ENCODE peak calls at places on chromosomes 12 and 14, in seven cellular contexts. M, K, N, I, L, Z and C are unnamed samples.

GRCh38 chr12:109720152-109720855 is 6.7 kb downstream of the FAM222A start:
- DNase-seq in M (no peak), Z (no peak), K (no peak), L (no peak), I (no peak), N (peak; percentile 70), C (no peak)

GRCh38 chr14:104821971-104822608 is 21.2 kb downstream of the ZBTB42 start:
- DNase-seq in N (no peak), I (no peak), L (no peak), Z (no peak), M (no peak), K (no peak), C (no peak)

GRCh38 chr12:1644523-1645438 is 15.8 kb downstream of the WNT5B start:
- DNase-seq in I (no peak), Z (no peak), M (no peak), L (no peak), N (peak; percentile 88), K (no peak), C (no peak)

GRCh38 chr14:50318031-50318626 is 6.0 kb downstream of the DMAC2L start:
- DNase-seq in I (no peak), L (peak; percentile 27), Z (no peak), K (no peak), M (no peak), N (peak; percentile 47), C (no peak)

GRCh38 chr14:86884498-86884897 is 1108.5 kb downstream of the GALC start:
- DNase-seq in I (no peak), Z (no peak), M (no peak), N (no peak), K (no peak), L (no peak), C (no peak)

GRCh38 chr14:36807727-36808126 is 146.1 kb downstream of the PAX9 start:
- DNase-seq in M (no peak), L (no peak), K (no peak), I (no peak), Z (no peak), N (no peak), C (no peak)

GRCh38 chr12:11833174-11833895 is 183.9 kb downstream of the ETV6 start:
- DNase-seq in M (no peak), I (no peak), Z (no peak), N (no peak), K (no peak), L (no peak), C (no peak)

GRCh38 chr12:11827096-11827841 is 177.8 kb downstream of the ETV6 start:
- DNase-seq in K (no peak), Z (no peak), M (peak; percentile 11), L (no peak), N (no peak), I (no peak), C (no peak)

GRCh38 chr12:59972941-59973340 is 377.1 kb downstream of the SLC16A7 start:
- DNase-seq in Z (no peak), N (no peak), I (no peak), L (peak; percentile 12), K (no peak), M (no peak), C (no peak)

GRCh38 chr14:68214431-68214830 is 394.9 kb downstream of the RAD51B start:
- DNase-seq in N (no peak), I (no peak), M (no peak), Z (no peak), L (no peak), K (no peak), C (no peak)
- TF ChIP-seq POLR2AphosphoS5 in N (no peak), I (no peak), M (no peak), Z (no peak), L (no peak), K (no peak), C (no peak)

GRCh38 chr12:88579572-88579940 is 715 bp downstream of the KITLG start:
- DNase-seq in N (peak; percentile 66), I (no peak), L (no peak), M (no peak), Z (no peak), K (no peak), C (no peak)

GRCh38 chr12:88578821-88579518 is 1.3 kb downstream of the KITLG start:
- DNase-seq in K (no peak), L (peak; percentile 37), N (peak; percentile 72), I (no peak), Z (no peak), M (peak; percentile 6), C (no peak)

GRCh38 chr12:88577537-88577936 is 2.7 kb downstream of the KITLG start:
- DNase-seq in N (no peak), K (no peak), L (no peak), I (no peak), Z (no peak), M (no peak), C (no peak)

GRCh38 chr12:88578274-88578673 is 2.0 kb downstream of the KITLG start:
- DNase-seq in L (peak; percentile 29), Z (no peak), K (no peak), N (no peak), M (no peak), I (no peak), C (no peak)

DNA sequence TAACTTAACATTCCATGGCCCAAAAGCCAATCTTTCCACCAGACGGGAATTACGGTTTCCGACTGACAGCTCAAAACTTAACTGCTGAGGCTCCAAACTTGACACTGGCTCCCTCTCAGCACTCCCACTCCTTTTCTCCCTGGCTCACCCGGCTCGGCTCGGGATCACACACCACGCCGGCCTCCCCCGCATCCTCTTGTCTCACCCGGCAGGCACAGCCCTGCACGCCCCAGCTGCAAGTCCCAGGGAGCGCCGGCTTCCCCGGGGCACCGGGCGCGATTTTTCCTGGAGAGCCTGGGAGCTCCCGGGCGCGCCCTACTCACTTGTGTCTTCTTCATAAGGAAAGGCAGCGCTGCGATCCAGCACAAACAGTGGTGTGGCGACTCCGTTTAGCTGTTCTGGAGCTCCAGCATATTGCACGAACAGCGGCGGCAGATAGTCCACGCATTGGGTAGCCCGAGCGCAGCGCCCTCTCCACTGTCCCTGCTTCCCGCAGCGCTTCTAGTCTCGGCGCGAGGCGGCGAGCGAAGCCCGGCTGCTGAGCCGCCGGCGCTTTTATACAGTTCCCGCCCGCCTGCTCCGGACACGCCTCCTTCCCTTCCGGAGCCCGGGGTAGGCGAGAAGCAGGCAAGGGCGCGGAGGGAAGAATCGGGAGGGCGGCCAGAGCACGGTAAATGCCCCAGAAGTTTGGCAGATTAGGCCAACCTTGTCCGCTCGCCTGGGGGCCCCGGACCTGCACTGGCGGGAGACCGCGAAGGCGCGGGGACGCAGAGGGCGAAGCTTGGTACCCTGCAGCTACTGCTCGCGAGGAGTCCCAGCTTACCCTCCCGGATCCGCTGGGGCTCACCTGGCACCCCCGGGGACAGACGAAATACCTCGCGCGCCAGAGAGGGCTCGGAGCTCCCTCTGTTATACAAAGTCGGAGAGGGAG is at the start of gene KITLG:
- DNase-seq in N (peak; percentile 83), I (peak; percentile 53), Z (no peak), L (peak; percentile 56), M (peak; percentile 10), K (peak; percentile 35), C (peak; percentile 27)
- TF ChIP-seq TAF1 in N (peak; percentile 99), I (peak; percentile 80), Z (no peak), L (no peak), M (no peak), K (no peak), C (no peak)

GRCh38 chr12:51883998-51884675 is 3.8 kb upstream of the ANKRD33 start:
- DNase-seq in I (no peak), Z (no peak), N (no peak), L (no peak), K (no peak), M (no peak), C (no peak)

GRCh38 chr12:51887476-51888315 is at the start of gene ANKRD33:
- DNase-seq in I (no peak), M (peak; percentile 73), L (no peak), N (peak; percentile 44), K (no peak), Z (no peak), C (no peak)

GRCh38 chr12:51888316-51889215 is 663 bp downstream of the ANKRD33 start:
- DNase-seq in N (peak; percentile 19), L (no peak), I (no peak), M (no peak), Z (no peak), K (no peak), C (no peak)

GRCh38 chr12:51884676-51885229 is 3.1 kb upstream of the ANKRD33 start:
- DNase-seq in I (no peak), L (peak; percentile 80), N (no peak), K (no peak), Z (no peak), M (peak; percentile 60), C (no peak)

DNA sequence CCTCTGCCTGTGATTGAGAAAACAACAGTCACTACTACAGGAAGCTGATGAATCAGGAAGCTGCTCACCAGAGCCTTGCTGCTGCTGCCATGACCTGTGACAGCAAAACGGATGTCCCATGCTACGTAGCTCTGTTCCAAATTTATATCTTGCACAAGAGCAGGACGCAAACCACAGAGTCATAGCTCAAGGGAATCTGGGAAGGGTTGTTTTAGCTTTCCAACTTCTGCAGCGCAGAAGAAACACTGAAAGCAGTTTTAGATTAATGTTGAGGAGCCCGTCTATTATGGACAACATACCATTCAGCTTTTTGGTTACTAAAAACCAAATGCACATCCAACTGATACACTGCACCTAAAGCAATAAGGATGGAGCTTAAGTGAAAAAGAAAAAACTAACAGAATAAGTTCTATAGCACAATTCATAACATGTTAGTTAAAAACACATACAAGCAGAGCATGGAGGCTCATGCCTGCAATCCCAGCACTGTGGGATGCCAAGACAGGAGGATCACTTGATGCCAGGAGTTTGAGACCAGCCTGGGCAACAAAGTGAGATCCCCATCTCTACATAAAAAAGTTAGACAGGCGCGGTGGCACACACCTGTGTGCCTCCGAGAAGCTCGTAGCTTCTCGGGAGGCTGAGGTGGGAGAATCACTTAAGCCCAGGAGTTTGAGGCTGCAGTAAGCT is 1.7 kb upstream of the ANKRD33 start:
- DNase-seq in M (peak; percentile 53), I (no peak), K (no peak), L (peak; percentile 56), Z (no peak), N (no peak), C (no peak)
- TF ChIP-seq POLR2AphosphoS5 in M (no peak), I (no peak), K (no peak), L (no peak), Z (no peak), N (no peak), C (no peak)

GRCh38 chr14:19941668-19942067 is 11.0 kb downstream of the OR4K1 start:
- DNase-seq in N (no peak), K (no peak), Z (no peak), M (no peak), I (no peak), L (no peak), C (no peak)

GRCh38 chr14:19949218-19949617 is 18.5 kb downstream of the OR4K1 start:
- DNase-seq in N (no peak), K (no peak), Z (no peak), I (no peak), M (no peak), L (no peak), C (no peak)

DNA sequence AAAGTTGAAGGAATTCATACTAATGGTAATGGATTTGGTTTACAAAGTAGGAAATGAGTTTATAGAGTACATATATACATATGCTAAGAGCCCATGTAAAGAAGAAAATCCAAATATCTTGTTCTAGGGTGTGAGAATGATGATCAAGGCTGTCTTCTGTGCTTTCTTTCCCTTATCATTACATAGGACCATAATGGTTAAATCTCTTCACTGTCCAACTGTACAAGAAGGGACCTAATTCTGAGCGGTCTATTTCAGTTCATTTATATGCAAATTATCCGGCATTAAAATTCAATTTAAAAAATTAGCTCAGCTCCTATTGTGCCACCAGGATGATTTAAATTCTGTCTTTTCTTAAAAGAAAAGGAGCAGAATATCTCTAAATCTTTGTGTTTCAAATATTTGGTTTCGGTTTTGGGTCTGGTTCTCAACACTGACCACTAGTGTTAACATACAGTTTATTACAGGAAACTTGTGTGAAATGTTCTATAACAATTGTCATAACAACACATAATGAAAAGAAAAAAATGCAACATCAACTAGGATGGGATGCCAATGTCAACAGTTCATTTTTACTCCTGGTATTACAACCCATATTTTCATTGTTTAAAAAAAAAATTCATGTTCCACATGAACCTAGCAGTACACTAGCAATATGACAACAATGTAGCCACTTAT is 16.8 kb downstream of the OR4K1 start:
- DNase-seq in M (no peak), K (no peak), Z (no peak), I (no peak), N (no peak), L (no peak), C (no peak)
- TF ChIP-seq TAF1 in M (no peak), K (no peak), Z (no peak), I (no peak), N (no peak), L (no peak), C (no peak)